ENCODE peak calls at places on chromosomes 7 and 10, in seven cellular contexts. B is GM23338, D is PC-3, R is cardiac fibroblast, O is choroid plexus epithelial cell, V is fibroblast of pulmonary artery, W is AG04449. C is an unnamed sample.

GRCh38 chr7:93203496-93203895 is 22.8 kb downstream of the HEPACAM2 start:
- DNase-seq in B (no peak), D (peak; percentile 41), R (no peak), O (no peak), V (no peak), W (no peak), C (no peak)

GRCh38 chr10:131131726-131132561 is 179.6 kb downstream of the TCERG1L start:
- DNase-seq in B (no peak), D (no peak), R (no peak), O (no peak), V (no peak), W (no peak), C (no peak)

GRCh38 chr7:36037121-36037662 is 115.9 kb upstream of the EEPD1 start:
- DNase-seq in B (peak; percentile 13), D (peak; percentile 99), R (peak; percentile 82), O (peak; percentile 95), V (peak; percentile 97), W (no peak), C (peak; percentile 71)

GRCh38 chr7:130897515-130898419 is 163.8 kb upstream of the KLF14 start:
- DNase-seq in B (no peak), D (peak; percentile 35), R (no peak), O (no peak), V (no peak), W (no peak), C (no peak)

GRCh38 chr7:369981-370621 is 80.1 kb downstream of the FOXL3 start:
- DNase-seq in B (peak; percentile 45), D (no peak), R (no peak), O (no peak), V (no peak), W (no peak), C (peak; percentile 60)

GRCh38 chr7:124784879-124785818 is 19.6 kb upstream of the GPR37 start:
- DNase-seq in B (peak; percentile 80), D (peak; percentile 66), R (peak; percentile 67), O (peak; percentile 81), V (peak; percentile 74), W (peak; percentile 12), C (peak; percentile 67)

GRCh38 chr10:64996886-64997285 is 1475.7 kb downstream of the REEP3 start:
- DNase-seq in B (no peak), D (no peak), R (no peak), O (no peak), V (no peak), W (no peak), C (no peak)

GRCh38 chr7:1853619-1854520 is 183.8 kb downstream of the ELFN1 start:
- DNase-seq in B (no peak), D (no peak), R (no peak), O (no peak), V (no peak), W (no peak), C (no peak)

GRCh38 chr10:47295411-47295810 is 4.6 kb upstream of the GDF10 start:
- DNase-seq in B (no peak), D (no peak), R (no peak), O (no peak), V (no peak), W (no peak), C (no peak)

GRCh38 chr10:68156373-68157185 is 47.3 kb downstream of the MYPN start:
- DNase-seq in B (peak; percentile 87), D (peak; percentile 97), R (peak; percentile 87), O (peak; percentile 87), V (peak; percentile 85), W (no peak), C (peak; percentile 74)

GRCh38 chr7:109950256-109950655 is 1140.7 kb upstream of the LRRN3 start:
- DNase-seq in B (no peak), D (no peak), R (no peak), O (no peak), V (no peak), W (no peak), C (no peak)

GRCh38 chr10:132705173-132705572 is 80.8 kb downstream of the NKX6-2 start:
- DNase-seq in B (no peak), D (no peak), R (no peak), O (no peak), V (no peak), W (no peak), C (no peak)

GRCh38 chr10:52701647-52702046 is 70.9 kb downstream of the MBL2 start:
- DNase-seq in B (no peak), D (no peak), R (no peak), O (peak; percentile 26), V (no peak), W (no peak), C (no peak)

GRCh38 chr7:28354601-28355062 is 57.7 kb upstream of the CREB5 start:
- DNase-seq in B (peak; percentile 17), D (peak; percentile 98), R (peak; percentile 94), O (peak; percentile 69), V (peak; percentile 85), W (peak; percentile 92), C (peak; percentile 95)

GRCh38 chr7:31094271-31094670 is 42.2 kb downstream of the ADCYAP1R1 start:
- DNase-seq in B (no peak), D (no peak), R (no peak), O (no peak), V (no peak), W (no peak), C (no peak)

GRCh38 chr7:103915958-103916357 is 73.5 kb downstream of the RELN start:
- DNase-seq in B (no peak), D (peak; percentile 49), R (peak; percentile 54), O (peak; percentile 4), V (peak; percentile 13), W (no peak), C (peak; percentile 74)

GRCh38 chr7:44257618-44258422 is 57.0 kb downstream of the YKT6 start:
- DNase-seq in B (no peak), D (peak; percentile 78), R (peak; percentile 89), O (peak; percentile 90), V (peak; percentile 91), W (peak; percentile 49), C (peak; percentile 91)

GRCh38 chr10:28711079-28711478 is 33.8 kb downstream of the BAMBI start:
- DNase-seq in B (no peak), D (peak; percentile 14), R (peak; percentile 20), O (no peak), V (no peak), W (no peak), C (peak; percentile 43)

GRCh38 chr10:62153191-62153590 is 115.5 kb downstream of the RTKN2 start:
- DNase-seq in B (no peak), D (peak; percentile 97), R (peak; percentile 91), O (peak; percentile 74), V (peak; percentile 86), W (peak; percentile 33), C (peak; percentile 82)

GRCh38 chr10:1369197-1369596 is 313.0 kb downstream of the WDR37 start:
- DNase-seq in B (peak; percentile 51), D (no peak), R (no peak), O (no peak), V (no peak), W (no peak), C (no peak)

GRCh38 chr10:22086730-22087364 is 83.3 kb upstream of the DNAJC1 start:
- DNase-seq in B (peak; percentile 71), D (peak; percentile 83), R (peak; percentile 86), O (peak; percentile 91), V (peak; percentile 84), W (peak; percentile 12), C (peak; percentile 68)
- TF ChIP-seq CTCF in B (no peak), D (no peak), R (no peak), O (no peak), V (no peak), W (no peak), C (no peak)

GRCh38 chr10:7687228-7687907 is 15.7 kb upstream of the ITIH2 start:
- DNase-seq in B (peak; percentile 95), D (peak; percentile 74), R (peak; percentile 88), O (peak; percentile 94), V (peak; percentile 94), W (peak; percentile 28), C (peak; percentile 87)
- H3K4me3 ChIP-seq in B (no peak overlapping the region), D (no peak overlapping the region), R (no peak overlapping the region), O (no peak overlapping the region), V (no peak overlapping the region), W (no peak overlapping the region), C (no peak overlapping the region)

DNA sequence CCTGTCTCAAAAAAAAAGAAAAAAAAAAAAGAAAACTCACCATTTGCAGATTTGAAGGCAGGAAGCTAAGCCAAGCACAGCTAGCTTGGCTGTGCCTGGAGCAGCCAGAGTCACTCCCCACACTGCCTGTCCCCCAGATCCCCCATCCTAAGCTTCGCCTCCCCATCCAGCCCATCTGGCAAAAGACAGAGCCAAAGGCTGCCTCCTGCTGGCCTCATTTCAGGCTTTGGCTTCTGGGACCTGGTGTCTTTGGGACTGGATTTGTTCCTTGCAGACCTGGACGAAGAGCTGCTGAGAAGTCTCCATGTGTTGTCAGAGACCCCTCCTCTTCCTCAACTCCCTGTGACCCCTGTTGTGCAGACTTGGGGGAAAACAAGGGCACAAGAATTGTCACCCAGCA is 8.1 kb downstream of the ASL start:
- DNase-seq in B (peak; percentile 28), D (no peak), R (no peak), O (no peak), V (no peak), W (no peak), C (no peak)
- TF ChIP-seq CTCF in B (peak; percentile 43), D (peak; percentile 30), R (peak; percentile 12), O (peak; percentile 29), V (peak; percentile 4), W (no peak), C (no peak)

GRCh38 chr10:79350407-79351154 is 3.3 kb downstream of the PPIF start:
- DNase-seq in B (no peak), D (no peak), R (no peak), O (no peak), V (no peak), W (no peak), C (no peak)

GRCh38 chr10:79353000-79353406 is 5.7 kb downstream of the PPIF start:
- DNase-seq in B (no peak), D (no peak), R (no peak), O (no peak), V (no peak), W (no peak), C (no peak)

GRCh38 chr10:79351332-79351731 is 4.1 kb downstream of the PPIF start:
- DNase-seq in B (no peak), D (no peak), R (no peak), O (no peak), V (no peak), W (no peak), C (no peak)

GRCh38 chr10:79353726-79354125 is 6.5 kb downstream of the PPIF start:
- DNase-seq in B (no peak), D (no peak), R (no peak), O (no peak), V (no peak), W (no peak), C (no peak)

GRCh38 chr10:79352035-79352595 is 4.8 kb downstream of the PPIF start:
- DNase-seq in B (no peak), D (no peak), R (no peak), O (no peak), V (no peak), W (no peak), C (no peak)
- H3K4me3 ChIP-seq in B (no peak overlapping the region), D (no peak overlapping the region), R (no peak overlapping the region), O (no peak overlapping the region), V (no peak overlapping the region), W (no peak overlapping the region), C (no peak overlapping the region)

GRCh38 chr10:97411411-97411810 is 10.3 kb upstream of the RRP12 start:
- DNase-seq in B (no peak), D (no peak), R (peak; percentile 22), O (peak; percentile 72), V (peak; percentile 54), W (no peak), C (peak; percentile 28)
- TF ChIP-seq CTCF in B (no peak), D (no peak), R (no peak), O (no peak), V (no peak), W (no peak), C (no peak)

C was measured in epithelial cell of esophagus.